ENCODE peak calls at places on chromosomes 16 and 17, in nine cellular contexts. F, X, O, E, K, D, R, A and L are unnamed samples.

GRCh38 chr17:80163315-80163714 is 6.5 kb upstream of the CARD14 start:
- DNase-seq in O (no peak), F (no peak), X (no peak), D (no peak), A (no peak), E (no peak), K (no peak), R (no peak), L (no peak)

GRCh38 chr17:42192189-42193126 is 1.8 kb downstream of the GHDC start:
- DNase-seq in X (no peak), E (no peak), R (no peak), O (no peak), F (no peak), D (no peak), K (no peak), A (no peak), L (no peak)

GRCh38 chr17:65855245-65855644 is 293.8 kb upstream of the AXIN2 start:
- DNase-seq in E (no peak), A (no peak), F (no peak), D (no peak), R (no peak), X (peak; percentile 30), K (peak; percentile 66), O (peak; percentile 45), L (no peak)

GRCh38 chr17:55770220-55770870 is 19.5 kb downstream of the PCTP start:
- DNase-seq in K (peak; percentile 43), A (no peak), E (no peak), X (peak; percentile 49), F (no peak), R (no peak), O (peak; percentile 72), D (no peak), L (no peak)

GRCh38 chr17:39213852-39214251 is 11.9 kb downstream of the STAC2 start:
- DNase-seq in O (peak; percentile 22), F (no peak), R (no peak), E (no peak), A (no peak), D (no peak), K (peak; percentile 86), X (no peak), L (peak; percentile 33)

GRCh38 chr17:37094391-37094790 is 145.6 kb downstream of the AATF start:
- DNase-seq in A (no peak), K (no peak), R (no peak), O (no peak), X (no peak), F (no peak), E (no peak), D (no peak), L (no peak)

GRCh38 chr16:73890524-73891500 is 405.8 kb upstream of the PSMD7 start:
- DNase-seq in K (no peak), R (no peak), D (no peak), F (no peak), O (peak; percentile 4), A (no peak), E (no peak), X (no peak), L (no peak)

GRCh38 chr17:38705523-38705802 is 390 bp downstream of the MLLT6 start:
- DNase-seq in D (no peak), E (no peak), A (no peak), R (peak; percentile 50), K (no peak), O (no peak), F (no peak), X (no peak), L (no peak)

GRCh38 chr16:26252598-26252997 is 560.8 kb downstream of the HS3ST4 start:
- DNase-seq in F (no peak), R (no peak), K (no peak), A (no peak), E (no peak), D (no peak), O (no peak), X (no peak), L (no peak)

GRCh38 chr17:21075739-21076085 is 32.9 kb upstream of the USP22 start:
- DNase-seq in X (no peak), F (no peak), R (no peak), D (no peak), O (no peak), E (no peak), A (no peak), K (no peak), L (no peak)

GRCh38 chr16:69476920-69477418 is 52.5 kb downstream of the CYB5B start:
- DNase-seq in O (peak; percentile 97), D (no peak), R (no peak), E (no peak), A (no peak), K (peak; percentile 50), F (no peak), X (peak; percentile 84), L (no peak)

GRCh38 chr17:38613525-38613980 is 7.8 kb upstream of the SRCIN1 start:
- DNase-seq in K (no peak), X (no peak), D (no peak), O (no peak), R (no peak), A (no peak), F (no peak), E (no peak), L (no peak)

GRCh38 chr17:29562615-29563014 is 4.2 kb downstream of the ABHD15 start:
- DNase-seq in D (no peak), O (no peak), F (no peak), X (no peak), A (no peak), E (no peak), R (no peak), K (no peak), L (no peak)

GRCh38 chr17:74920679-74921044 is 2.4 kb downstream of the USH1G start:
- DNase-seq in A (no peak), F (no peak), O (no peak), K (no peak), R (no peak), D (no peak), E (no peak), X (no peak), L (no peak)

GRCh38 chr17:897970-898619 is 81.5 kb downstream of the NXN start:
- DNase-seq in X (no peak), K (no peak), D (no peak), A (no peak), E (no peak), R (no peak), F (no peak), O (no peak), L (no peak)

GRCh38 chr17:902463-902862 is 77.1 kb downstream of the NXN start:
- DNase-seq in A (no peak), E (no peak), X (no peak), K (no peak), R (no peak), O (no peak), D (no peak), F (no peak), L (no peak)

GRCh38 chr17:896439-896838 is 83.1 kb downstream of the NXN start:
- DNase-seq in A (no peak), F (no peak), K (no peak), E (no peak), R (no peak), O (peak; percentile 66), D (no peak), X (no peak), L (no peak)

GRCh38 chr17:900336-900735 is 79.2 kb downstream of the NXN start:
- DNase-seq in X (peak; percentile 76), O (no peak), A (no peak), D (no peak), E (no peak), R (no peak), K (no peak), F (no peak), L (no peak)

GRCh38 chr17:901964-902363 is 77.6 kb downstream of the NXN start:
- DNase-seq in A (no peak), R (no peak), D (no peak), X (no peak), F (no peak), E (no peak), K (no peak), O (peak; percentile 30), L (no peak)
- TF ChIP-seq POLR2A in A (no peak), R (no peak), D (no peak), X (no peak), F (no peak), E (no peak), K (no peak), O (no peak), L (no peak)

GRCh38 chr17:1073241-1073962 is 76.5 kb downstream of the TIMM22 start:
- DNase-seq in O (no peak), K (no peak), R (no peak), A (no peak), D (no peak), E (no peak), F (no peak), X (no peak), L (no peak)
- H3K4me1 ChIP-seq in O (no peaks in the 10 kb centered on the region), K (no peaks in the 10 kb centered on the region), R (no peaks in the 10 kb centered on the region), A (no peaks in the 10 kb centered on the region), D (no peaks in the 10 kb centered on the region), E (no peaks in the 10 kb centered on the region), F (no peaks in the 10 kb centered on the region), X (no peaks in the 10 kb centered on the region), L (peaks cover 12% of the 10 kb centered on the region)

GRCh38 chr17:73419051-73419450 is 107.2 kb upstream of the CDC42EP4 start:
- DNase-seq in D (no peak), O (no peak), F (no peak), A (no peak), K (no peak), X (no peak), E (no peak), R (no peak), L (no peak)

GRCh38 chr17:73412914-73413313 is 101.1 kb upstream of the CDC42EP4 start:
- DNase-seq in O (no peak), E (no peak), R (no peak), X (no peak), K (no peak), D (no peak), A (no peak), F (no peak), L (no peak)

GRCh38 chr17:73419896-73420295 is 108.1 kb upstream of the CDC42EP4 start:
- DNase-seq in K (no peak), O (peak; percentile 4), X (no peak), R (no peak), D (no peak), E (no peak), F (no peak), A (no peak), L (no peak)

GRCh38 chr17:73414171-73414955 is 102.6 kb upstream of the CDC42EP4 start:
- DNase-seq in O (no peak), D (no peak), E (no peak), R (no peak), K (no peak), A (no peak), X (no peak), F (no peak), L (no peak)

GRCh38 chr17:73415782-73416181 is 104.0 kb upstream of the CDC42EP4 start:
- DNase-seq in F (no peak), K (no peak), O (no peak), R (no peak), X (no peak), D (no peak), A (no peak), E (no peak), L (no peak)
- TF ChIP-seq POLR2A in F (no peak), K (no peak), O (no peak), R (no peak), X (no peak), D (no peak), A (no peak), E (no peak), L (no peak)

DNA sequence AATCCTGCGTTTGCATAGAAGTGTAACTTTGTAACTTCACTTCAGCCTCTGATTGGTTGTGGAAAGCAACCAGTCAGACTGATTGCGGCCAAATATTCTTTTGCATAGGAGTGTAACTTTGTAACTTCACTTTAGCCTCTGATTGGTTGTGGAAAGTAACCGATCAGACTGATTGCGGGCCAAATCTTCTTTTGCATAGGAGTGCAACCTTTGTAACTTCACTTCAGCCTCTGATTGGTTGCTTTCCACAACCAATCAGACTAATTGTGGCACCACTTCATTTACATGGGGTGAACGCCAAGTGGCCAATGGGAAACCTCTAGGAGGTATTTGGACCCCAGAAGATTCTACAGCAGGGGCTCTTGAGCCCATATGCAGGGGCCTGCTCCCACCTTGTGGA is 1.8 kb upstream of the TMEM98 start:
- DNase-seq in R (no peak), O (no peak), D (no peak), X (no peak), A (no peak), K (no peak), F (no peak), E (no peak), L (no peak)
- H3K4me1 ChIP-seq in R (no peaks in the 10 kb centered on the region), O (peaks cover 16% of the 10 kb centered on the region), D (no peaks in the 10 kb centered on the region), X (peaks cover 24% of the 10 kb centered on the region), A (peaks cover 13% of the 10 kb centered on the region), K (peaks cover 6% of the 10 kb centered on the region), F (no peaks in the 10 kb centered on the region), E (peaks cover 7% of the 10 kb centered on the region), L (peaks cover 31% of the 10 kb centered on the region)